ENCODE peak calls at places on chromosome 7, in four cellular contexts. M is lung, P is fibroblast of lung, O is mammary epithelial cell. L is an unnamed sample.
A peak's percentile ranks its signal among the peaks of the same experiment; 100 is the strongest.

GRCh38 chr7:1567893-1568292 is 1.9 kb downstream of the PSMG3 start:
- DNase-seq in M (no peak), P (peak; percentile 95), O (no peak), L (no peak)

GRCh38 chr7:14685112-14685511 is 217.4 kb downstream of the DGKB start:
- DNase-seq in M (no peak), P (peak; percentile 3), O (no peak), L (no peak)

GRCh38 chr7:134420509-134421125 is 38.3 kb downstream of the AKR1B1 start:
- DNase-seq in M (no peak), P (peak; percentile 69), O (peak; percentile 55), L (peak; percentile 80)

GRCh38 chr7:33040803-33041516 is 21.6 kb downstream of the NT5C3A start:
- DNase-seq in M (peak; percentile 41), P (peak; percentile 51), O (peak; percentile 90), L (peak; percentile 85)

GRCh38 chr7:77455334-77455733 is 39.2 kb upstream of the GSAP start:
- DNase-seq in M (no peak), P (peak; percentile 95), O (peak; percentile 65), L (peak; percentile 34)

GRCh38 chr7:40297741-40298311 is 163.0 kb downstream of the SUGCT start:
- DNase-seq in M (no peak), P (peak; percentile 61), O (peak; percentile 16), L (no peak)

GRCh38 chr7:11896663-11897062 is 64.7 kb upstream of the THSD7A start:
- DNase-seq in M (no peak), P (no peak), O (no peak), L (no peak)

GRCh38 chr7:1498370-1499305 is 5.6 kb downstream of the INTS1 start:
- DNase-seq in M (no peak), P (no peak), O (no peak), L (no peak)

GRCh38 chr7:17166824-17167379 is 131.6 kb upstream of the AHR start:
- DNase-seq in M (no peak), P (no peak), O (no peak), L (no peak)

GRCh38 chr7:152014722-152015121 is 10.8 kb upstream of the GALNT11 start:
- DNase-seq in M (no peak), P (no peak), O (no peak), L (no peak)

GRCh38 chr7:56083150-56083785 is 9.5 kb downstream of the PHKG1 start:
- DNase-seq in M (no peak), P (peak; percentile 43), O (no peak), L (no peak)

GRCh38 chr7:106278695-106279094 is 6.1 kb downstream of the NAMPT start:
- DNase-seq in M (no peak), P (no peak), O (no peak), L (no peak)
- H3K4me1 ChIP-seq in M (peaks cover 20% of the 10 kb centered on the region), P (peaks cover 2% of the 10 kb centered on the region), O (peaks cover 6% of the 10 kb centered on the region), L (no peaks in the 10 kb centered on the region)

DNA sequence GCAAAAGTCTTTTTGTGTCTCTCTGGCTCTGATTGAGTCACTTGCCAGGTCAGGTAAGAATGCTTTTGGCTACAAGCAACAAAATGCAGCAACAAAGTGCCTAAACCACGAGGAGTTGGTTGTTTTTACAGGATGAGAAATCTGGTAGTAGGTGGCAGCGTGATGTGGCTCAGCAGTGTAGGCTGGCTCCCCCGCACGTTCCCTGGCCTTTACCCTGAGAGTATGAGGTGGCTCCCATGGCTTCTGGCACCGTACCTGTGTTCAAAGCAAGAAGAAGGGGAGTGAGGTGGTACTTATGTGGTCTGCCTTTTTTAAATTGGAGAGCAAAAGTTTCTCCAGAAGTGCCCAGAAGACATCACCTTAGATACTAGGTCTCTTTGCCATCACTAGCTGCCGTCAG is 11.7 kb downstream of the PRKRIP1 start:
- DNase-seq in M (no peak), P (no peak), O (no peak), L (no peak)
- H3K4me1 ChIP-seq in M (no peaks in the 10 kb centered on the region), P (no peaks in the 10 kb centered on the region), O (no peaks in the 10 kb centered on the region), L (no peaks in the 10 kb centered on the region)

GRCh38 chr7:22378199-22378961 is 21.4 kb upstream of the RAPGEF5 start:
- DNase-seq in M (no peak), P (no peak), O (no peak), L (no peak)

GRCh38 chr7:22380333-22380732 is 23.4 kb upstream of the RAPGEF5 start:
- DNase-seq in M (no peak), P (no peak), O (no peak), L (no peak)

GRCh38 chr7:22375359-22376048 is 18.6 kb upstream of the RAPGEF5 start:
- DNase-seq in M (no peak), P (no peak), O (peak; percentile 41), L (no peak)

GRCh38 chr7:22373911-22374310 is 17.0 kb upstream of the RAPGEF5 start:
- DNase-seq in M (no peak), P (no peak), O (no peak), L (no peak)

GRCh38 chr7:22377690-22378089 is 20.7 kb upstream of the RAPGEF5 start:
- DNase-seq in M (no peak), P (no peak), O (no peak), L (no peak)
- H3K4me1 ChIP-seq in M (peaks cover 3% of the 10 kb centered on the region), P (no peaks in the 10 kb centered on the region), O (no peaks in the 10 kb centered on the region), L (no peaks in the 10 kb centered on the region)

DNA sequence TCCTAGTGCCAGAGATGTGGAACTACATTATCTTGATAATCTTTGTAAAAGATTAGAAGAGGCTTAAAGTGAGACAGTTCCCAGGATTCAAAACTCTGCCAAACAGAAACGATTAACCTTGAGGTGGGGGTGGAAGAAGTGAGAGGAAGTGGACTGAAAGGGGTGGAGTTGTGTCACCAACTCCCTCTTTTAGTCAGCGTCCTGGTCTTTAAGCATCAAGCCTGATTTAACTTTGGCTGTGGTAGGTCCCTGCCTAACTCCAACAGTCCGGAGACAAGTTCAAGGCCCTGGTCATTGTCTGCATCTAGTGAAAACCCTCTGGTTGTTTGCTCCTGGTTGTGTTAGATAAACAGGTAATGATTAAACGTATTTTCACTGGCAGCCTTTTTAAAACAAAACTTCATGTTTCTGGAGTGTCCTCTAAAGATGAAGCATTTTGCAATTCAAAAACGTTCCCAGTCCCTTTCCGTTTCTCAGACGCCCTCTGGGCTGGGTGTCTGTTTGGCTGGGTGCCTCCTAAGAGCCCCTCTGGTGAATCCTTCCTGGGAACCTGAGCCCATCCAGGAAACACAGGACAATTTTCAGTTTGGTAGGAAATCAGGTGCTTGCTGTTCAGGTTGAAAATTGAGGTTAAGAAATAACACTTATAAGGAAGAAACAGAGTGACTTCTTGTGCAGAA is 76.5 kb downstream of the CHN2 start:
- DNase-seq in M (no peak), P (no peak), O (no peak), L (no peak)
- H3K4me1 ChIP-seq in M (peaks cover 6% of the 10 kb centered on the region), P (no peaks in the 10 kb centered on the region), O (no peaks in the 10 kb centered on the region), L (no peaks in the 10 kb centered on the region)

GRCh38 chr7:69638674-69639073 is 40.4 kb downstream of the AUTS2 start:
- DNase-seq in M (no peak), P (no peak), O (no peak), L (no peak)
- H3K4me1 ChIP-seq in M (no peaks in the 10 kb centered on the region), P (no peaks in the 10 kb centered on the region), O (no peaks in the 10 kb centered on the region), L (no peaks in the 10 kb centered on the region)

DNA sequence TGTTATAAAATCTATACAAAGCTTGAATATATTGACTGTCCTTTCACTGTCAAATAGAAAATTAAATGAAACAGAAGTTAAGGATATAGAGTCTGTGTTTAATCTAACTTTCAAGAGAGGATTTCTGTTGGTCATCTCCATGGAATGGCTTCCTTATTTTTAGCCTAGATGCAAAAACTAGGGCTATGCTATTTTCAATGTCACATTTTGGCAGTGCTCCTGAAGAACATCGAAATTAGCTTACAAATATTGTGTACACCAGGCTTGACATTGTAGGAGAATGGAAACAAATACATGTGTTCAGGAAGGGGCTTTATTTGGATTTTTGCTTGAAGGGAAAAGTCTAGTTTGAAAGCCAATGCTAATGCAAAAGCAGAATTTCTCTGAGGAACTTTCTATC is 295.4 kb downstream of the CDK14 start:
- DNase-seq in M (no peak), P (no peak), O (no peak), L (no peak)
- H3K4me1 ChIP-seq in M (peaks cover 9% of the 10 kb centered on the region), P (no peaks in the 10 kb centered on the region), O (no peaks in the 10 kb centered on the region), L (no peaks in the 10 kb centered on the region)

GRCh38 chr7:27152816-27153486 is 568 bp upstream of the HOXA3 start:
- DNase-seq in M (no peak), P (no peak), O (no peak), L (peak; percentile 30)
- H3K4me1 ChIP-seq in M (no peaks in the 10 kb centered on the region), P (peaks cover 14% of the 10 kb centered on the region), O (peaks cover 74% of the 10 kb centered on the region), L (peaks cover 11% of the 10 kb centered on the region)

GRCh38 chr7:7178906-7179305 is 3.4 kb upstream of the C1GALT1 start:
- DNase-seq in M (no peak), P (no peak), O (peak; percentile 88), L (no peak)

GRCh38 chr7:7175075-7175695 is 7.2 kb upstream of the C1GALT1 start:
- DNase-seq in M (no peak), P (peak; percentile 41), O (peak; percentile 31), L (no peak)

GRCh38 chr7:7178081-7178480 is 4.3 kb upstream of the C1GALT1 start:
- DNase-seq in M (no peak), P (no peak), O (peak; percentile 86), L (no peak)

GRCh38 chr7:7177044-7177517 is 5.3 kb upstream of the C1GALT1 start:
- DNase-seq in M (no peak), P (peak; percentile 62), O (peak; percentile 95), L (no peak)

GRCh38 chr7:7176421-7177043 is 5.8 kb upstream of the C1GALT1 start:
- DNase-seq in M (no peak), P (peak; percentile 86), O (peak; percentile 87), L (no peak)
- H3K4me1 ChIP-seq in M (no peaks in the 10 kb centered on the region), P (peaks cover 5% of the 10 kb centered on the region), O (peaks cover 74% of the 10 kb centered on the region), L (no peaks in the 10 kb centered on the region)